ENCODE peak calls at places on chromosomes 11 and 22, in eight cellular contexts. D, H, P, X, S, N, A and W are unnamed samples.

GRCh38 chr11:31237819-31238771 is 131.4 kb downstream of the DCDC1 start:
- DNase-seq in P (no peak), S (no peak), D (no peak), X (no peak), N (peak; percentile 20), A (peak; percentile 14), H (peak; percentile 28), W (no peak)

GRCh38 chr22:37032134-37032534 is 12.6 kb downstream of the MPST start:
- DNase-seq in H (no peak), P (no peak), N (no peak), D (no peak), A (no peak), S (no peak), X (no peak), W (no peak)

GRCh38 chr11:15157181-15157580 is 42.5 kb downstream of the INSC start:
- DNase-seq in D (peak; percentile 74), X (no peak), N (peak; percentile 8), P (peak; percentile 69), H (peak; percentile 99), S (no peak), A (peak; percentile 79), W (no peak)

GRCh38 chr11:811446-812245 is 1.9 kb downstream of the RPLP2 start:
- DNase-seq in A (no peak), N (no peak), H (peak; percentile 32), X (no peak), P (no peak), S (no peak), D (no peak), W (no peak)

GRCh38 chr22:17733484-17733883 is 40.8 kb downstream of the BID start:
- DNase-seq in A (no peak), S (no peak), P (no peak), D (peak; percentile 29), X (no peak), N (peak; percentile 26), H (peak; percentile 52), W (no peak)

GRCh38 chr11:116194156-116194904 is 578.5 kb downstream of the BUD13 start:
- DNase-seq in A (no peak), X (no peak), P (no peak), N (no peak), H (no peak), D (no peak), S (no peak), W (no peak)

GRCh38 chr22:50218153-50218995 is 17.6 kb downstream of the SELENOO start:
- DNase-seq in H (no peak), N (no peak), X (no peak), S (no peak), D (no peak), P (no peak), A (no peak), W (no peak)

GRCh38 chr11:123593570-123593969 is 60.9 kb downstream of the SCN3B start:
- DNase-seq in S (no peak), X (no peak), H (no peak), A (no peak), D (no peak), N (no peak), P (no peak), W (no peak)

GRCh38 chr22:31105282-31105929 is 2.0 kb downstream of the SELENOM start:
- DNase-seq in D (no peak), N (no peak), P (no peak), X (no peak), A (no peak), H (no peak), S (no peak), W (no peak)

GRCh38 chr22:27405672-27406388 is 395.7 kb downstream of the MN1 start:
- DNase-seq in P (no peak), A (peak; percentile 37), X (peak; percentile 11), D (peak; percentile 52), H (peak; percentile 50), N (peak; percentile 68), S (peak; percentile 16), W (no peak)

GRCh38 chr22:37244922-37245722 is 1.1 kb upstream of the RAC2 start:
- DNase-seq in P (no peak), D (no peak), X (peak; percentile 65), A (no peak), N (no peak), S (peak; percentile 82), H (no peak), W (no peak)

GRCh38 chr11:71252782-71253730 is 679 bp upstream of the SHANK2 start:
- DNase-seq in S (no peak), D (peak; percentile 64), N (peak; percentile 87), A (peak; percentile 41), X (no peak), H (peak; percentile 83), P (peak; percentile 89), W (no peak)

GRCh38 chr11:21343204-21343603 is 673.8 kb downstream of the NELL1 start:
- DNase-seq in A (no peak), N (no peak), S (no peak), P (no peak), X (no peak), D (no peak), H (no peak), W (no peak)

GRCh38 chr11:31815743-31816466 is 4.8 kb upstream of the PAX6 start:
- DNase-seq in S (no peak), D (no peak), A (no peak), X (no peak), P (no peak), N (no peak), H (no peak), W (no peak)

GRCh38 chr11:86161373-86162255 is 82.9 kb upstream of the EED start:
- DNase-seq in H (no peak), A (no peak), X (no peak), D (no peak), P (no peak), S (no peak), N (no peak), W (no peak)

GRCh38 chr11:71472357-71472885 is 19.4 kb downstream of the NADSYN1 start:
- DNase-seq in N (no peak), S (no peak), A (no peak), P (no peak), X (no peak), H (no peak), D (no peak), W (no peak)

GRCh38 chr11:73384871-73385692 is 8.9 kb downstream of the RELT start:
- DNase-seq in N (no peak), H (no peak), A (no peak), D (no peak), X (peak; percentile 84), P (no peak), S (peak; percentile 82), W (peak; percentile 82)

DNA sequence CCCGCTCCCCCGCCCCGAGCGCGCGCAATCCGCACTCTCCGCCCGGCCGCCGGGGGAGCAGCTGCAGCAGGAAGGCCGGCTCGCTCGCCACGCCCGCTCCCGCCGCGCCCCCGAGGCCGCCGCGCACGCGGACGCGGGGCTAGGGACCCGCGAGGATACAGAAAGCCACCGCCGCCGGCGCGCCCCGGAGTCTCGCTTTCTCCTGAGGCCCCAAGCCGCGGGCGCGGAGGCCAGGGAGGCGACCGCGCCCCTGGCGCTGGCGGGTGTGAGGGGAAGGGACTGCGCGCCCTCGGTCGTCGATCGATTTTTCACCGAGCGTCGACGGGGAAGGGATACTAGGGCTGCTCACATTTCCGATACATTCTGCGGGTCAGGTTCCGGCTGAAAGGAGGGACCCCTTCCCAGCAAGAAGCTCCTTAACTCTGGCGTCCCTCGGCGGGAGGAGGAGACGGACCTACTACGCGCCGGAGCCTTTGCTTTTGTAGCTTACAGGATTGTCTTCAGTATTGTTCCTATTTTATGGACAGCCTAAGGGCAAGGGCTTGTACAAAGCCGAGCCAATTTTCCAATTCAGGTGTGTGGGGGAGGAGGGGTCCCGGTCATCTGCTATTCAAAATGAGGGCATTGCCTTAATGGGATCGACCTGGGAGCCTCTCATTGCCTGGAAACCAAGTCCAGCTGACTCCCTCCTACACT is 416 bp upstream of the GAB2 start:
- DNase-seq in D (peak; percentile 64), A (peak; percentile 69), N (peak; percentile 86), S (peak; percentile 87), X (peak; percentile 88), H (peak; percentile 56), P (no peak), W (peak; percentile 85)
- TF ChIP-seq CTCF in D (peak; percentile 33), A (no peak), N (no peak), S (no peak), X (no peak), H (no peak), P (no peak), W (no peak)

GRCh38 chr11:122020902-122021301 is 95.1 kb downstream of the BLID start:
- DNase-seq in H (peak; percentile 42), D (peak; percentile 54), A (peak; percentile 45), P (no peak), N (peak; percentile 46), S (peak; percentile 2), X (no peak), W (no peak)
- TF ChIP-seq CTCF in H (peak; percentile 59), D (peak; percentile 56), A (peak; percentile 57), P (peak; percentile 47), N (peak; percentile 70), S (no peak), X (peak; percentile 22), W (no peak)

DNA sequence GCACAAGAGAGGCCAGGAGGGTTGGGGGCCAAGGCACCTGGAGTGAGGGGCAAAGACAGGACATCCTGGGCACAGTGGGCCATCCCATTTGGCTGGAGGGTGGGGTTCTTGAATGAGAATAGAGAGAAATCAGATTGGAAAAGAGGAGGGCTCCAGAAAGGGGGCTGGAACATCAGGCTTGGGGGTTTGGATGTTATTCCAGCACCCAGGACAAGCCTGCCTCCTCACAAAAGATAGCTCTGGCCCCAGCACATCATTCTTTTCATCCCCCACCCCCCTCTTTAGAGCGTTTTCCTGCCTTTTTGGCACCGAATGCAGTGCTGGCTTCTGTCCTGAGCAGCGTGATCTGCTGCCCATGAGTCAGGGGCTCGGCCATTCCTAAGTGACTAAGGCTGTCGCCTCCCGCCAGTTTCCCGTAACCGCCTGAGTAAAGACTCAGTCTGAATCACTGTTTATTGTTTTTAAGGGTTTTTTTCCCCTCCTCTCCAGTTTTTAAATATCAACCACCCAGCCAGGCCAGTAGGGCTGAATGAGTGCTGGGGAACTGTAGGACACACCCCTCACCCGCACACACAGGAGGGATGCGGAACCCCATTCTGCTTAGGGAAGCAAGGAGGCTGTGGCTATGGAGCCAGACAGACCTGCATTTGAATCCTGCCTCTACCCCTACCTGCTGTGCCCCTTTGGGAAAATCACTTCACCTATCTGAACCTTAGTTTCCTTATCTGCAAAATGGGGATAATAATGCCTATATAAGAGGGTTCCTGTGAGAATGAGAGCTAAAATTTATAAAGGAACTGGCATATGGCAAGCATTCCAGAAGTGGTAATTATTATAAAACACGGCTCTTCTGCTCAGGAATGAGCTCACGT is 32.4 kb upstream of the NAV2 start:
- DNase-seq in N (peak; percentile 97), A (peak; percentile 99), S (no peak), X (no peak), P (peak; percentile 93), H (peak; percentile 99), D (peak; percentile 99), W (no peak)
- TF ChIP-seq CTCF in N (no peak), A (peak; percentile 23), S (no peak), X (no peak), P (no peak), H (peak; percentile 10), D (peak; percentile 48), W (no peak)

DNA sequence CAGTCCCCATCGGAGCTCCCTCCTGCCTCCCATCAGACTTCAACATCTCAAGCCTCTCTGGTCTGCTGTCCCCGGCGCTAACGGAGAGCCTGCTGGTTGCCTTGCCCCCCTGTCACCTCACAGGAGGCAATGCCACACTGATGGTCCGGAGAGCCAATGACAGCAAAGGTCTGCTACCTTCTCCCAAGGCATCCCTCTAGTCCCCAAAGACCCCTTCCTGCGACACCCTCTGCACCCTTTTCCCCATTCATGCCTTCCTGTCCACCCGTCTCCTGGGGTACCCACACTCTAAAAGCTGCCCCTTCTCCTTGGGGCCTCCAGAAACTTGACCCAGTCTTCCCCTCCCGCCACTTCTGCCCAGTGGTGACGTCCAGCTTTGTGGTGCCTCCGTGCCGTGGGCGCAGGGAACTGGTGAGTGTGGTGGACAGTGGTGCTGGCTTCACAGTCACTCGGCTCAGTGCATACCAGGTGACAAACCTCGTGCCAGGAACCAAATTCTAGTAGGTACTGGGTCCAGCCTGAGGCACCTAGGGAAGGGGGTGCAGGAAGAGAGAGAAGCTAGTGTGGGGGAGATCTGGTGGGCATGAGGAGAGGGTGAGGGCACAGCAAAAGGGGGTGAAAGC is 860 bp downstream of the UPK2 start:
- DNase-seq in A (no peak), P (no peak), D (no peak), S (no peak), H (no peak), X (no peak), N (no peak), W (no peak)
- TF ChIP-seq CTCF in A (no peak), P (no peak), D (no peak), S (no peak), H (no peak), X (no peak), N (no peak), W (no peak)